ENCODE peak calls at places on chromosomes 6 and 20, in six cellular contexts. V is T-helper 17 cell; F is ureter; P is HL-60; X is DMS79; T is activated naive CD4-positive, alpha-beta T cell. D is an unnamed sample.

GRCh38 chr6:75334266-75335040 is 49.9 kb upstream of the TMEM30A start:
- DNase-seq in T (no peak), F (no peak), P (no peak), V (no peak), X (no peak), D (no peak)

GRCh38 chr6:145373826-145374225 is 361.5 kb downstream of the EPM2A start:
- DNase-seq in X (no peak), F (no peak), V (no peak), T (no peak), P (no peak), D (no peak)

GRCh38 chr6:158047120-158047518 is 65.5 kb downstream of the SYNJ2 start:
- DNase-seq in V (no peak), X (no peak), T (no peak), F (no peak), P (no peak), D (no peak)

GRCh38 chr20:32983459-32984112 is 20.6 kb downstream of the SUN5 start:
- DNase-seq in V (no peak), F (no peak), T (no peak), X (no peak), P (no peak), D (no peak)

GRCh38 chr20:55583036-55583435 is 422.3 kb downstream of the CBLN4 start:
- DNase-seq in T (no peak), P (no peak), V (no peak), X (no peak), F (no peak), D (no peak)

GRCh38 chr6:145153495-145153894 is 581.8 kb downstream of the EPM2A start:
- DNase-seq in F (no peak), V (no peak), X (no peak), T (no peak), P (no peak), D (no peak)

GRCh38 chr20:38844963-38845362 is 39.5 kb downstream of the PPP1R16B start:
- DNase-seq in X (no peak), P (no peak), F (no peak), T (no peak), V (no peak), D (no peak)

GRCh38 chr20:10705801-10706459 is 32.1 kb upstream of the JAG1 start:
- DNase-seq in V (no peak), F (no peak), T (no peak), P (no peak), X (no peak), D (no peak)

GRCh38 chr6:146582857-146583256 is 15.9 kb upstream of the ADGB start:
- DNase-seq in P (peak), F (no peak), T (no peak), V (no peak), X (no peak), D (no peak)

GRCh38 chr20:2379511-2380229 is 1.0 kb upstream of the TGM6 start:
- DNase-seq in P (peak), F (no peak), V (no peak), T (no peak), X (no peak), D (no peak)

GRCh38 chr20:12740647-12741046 is 268.1 kb upstream of the SPTLC3 start:
- DNase-seq in F (no peak), V (no peak), X (no peak), T (no peak), P (no peak), D (no peak)

GRCh38 chr6:169702640-169703246 is 817 bp downstream of the C6orf120 start:
- DNase-seq in T (peak), V (no peak), F (no peak), X (peak), P (peak), D (no peak)

GRCh38 chr6:112651239-112651638 is 304.1 kb downstream of the RFPL4B start:
- DNase-seq in P (no peak), F (no peak), T (no peak), X (no peak), V (no peak), D (no peak)

GRCh38 chr6:52909131-52909530 is 367 bp downstream of the GSTA3 start:
- DNase-seq in X (no peak), T (no peak), P (no peak), F (no peak), V (no peak), D (no peak)

GRCh38 chr20:3930265-3931206 is 41.3 kb downstream of the PANK2 start:
- DNase-seq in V (no peak), X (no peak), P (no peak), F (no peak), T (no peak), D (no peak)

GRCh38 chr20:10653593-10654288 is 20.1 kb downstream of the JAG1 start:
- DNase-seq in P (no peak), X (peak), T (no peak), V (no peak), F (no peak), D (no peak)

GRCh38 chr20:25686081-25687077 is 10.3 kb downstream of the ZNF337 start:
- DNase-seq in F (no peak), P (no peak), V (no peak), X (no peak), T (no peak), D (no peak)

GRCh38 chr6:56845027-56845426 is 109.9 kb upstream of the BEND6 start:
- DNase-seq in P (no peak), V (no peak), X (no peak), F (no peak), T (no peak), D (no peak)

GRCh38 chr6:88119769-88120168 is 46.4 kb downstream of the CNR1 start:
- DNase-seq in V (no peak), X (no peak), F (no peak), T (no peak), P (no peak), D (no peak)

GRCh38 chr20:64191002-64191401 is 26.8 kb downstream of the MYT1 start:
- DNase-seq in P (no peak), F (no peak), X (no peak), T (no peak), V (no peak), D (no peak)

GRCh38 chr6:142927904-142928303 is 17.1 kb downstream of the HIVEP2 start:
- DNase-seq in X (no peak), F (no peak), P (no peak), T (no peak), V (no peak), D (no peak)

GRCh38 chr20:32535316-32535952 is 49.7 kb downstream of the NOL4L start:
- DNase-seq in V (peak), X (peak), F (no peak), T (no peak), P (no peak), D (no peak)

GRCh38 chr6:72657798-72658197 is 35.9 kb downstream of the KCNQ5 start:
- DNase-seq in X (no peak), T (no peak), F (no peak), V (no peak), P (no peak), D (no peak)

GRCh38 chr20:23889775-23890187 is 10.2 kb upstream of the CST5 start:
- DNase-seq in P (peak), F (peak), V (peak), T (peak), X (no peak), D (peak)

GRCh38 chr20:41482647-41483552 is 116.3 kb upstream of the EMILIN3 start:
- DNase-seq in T (no peak), F (no peak), P (no peak), X (no peak), V (no peak), D (no peak)

GRCh38 chr6:10421508-10422281 is 6.8 kb upstream of the TFAP2A start:
- DNase-seq in X (no peak), P (no peak), F (no peak), T (no peak), V (no peak), D (no peak)

GRCh38 chr20:5393218-5393870 is 76.6 kb upstream of the PROKR2 start:
- DNase-seq in P (no peak), X (peak), F (no peak), T (no peak), V (no peak), D (no peak)

GRCh38 chr6:46954819-46955520 is 33.2 kb upstream of the ADGRF5 start:
- DNase-seq in T (no peak), X (peak), F (peak), P (no peak), V (no peak), D (no peak)

GRCh38 chr20:4091332-4092135 is 76.2 kb upstream of the RNF24 start:
- DNase-seq in P (peak), T (peak), F (no peak), V (peak), X (no peak), D (no peak)

GRCh38 chr20:50843331-50844276 is 48.7 kb downstream of the BCAS4 start:
- DNase-seq in X (no peak), F (no peak), P (no peak), T (no peak), V (no peak), D (no peak)

GRCh38 chr6:38673397-38674165 is 29.4 kb downstream of the GLO1 start:
- DNase-seq in X (no peak), V (no peak), P (peak), T (no peak), F (no peak), D (no peak)

GRCh38 chr6:45714795-45715507 is 300.7 kb downstream of the CLIC5 start:
- DNase-seq in P (peak), V (peak), T (peak), X (peak), F (peak), D (no peak)

GRCh38 chr20:9294081-9294480 is 220.3 kb upstream of the LAMP5 start:
- DNase-seq in P (no peak), T (no peak), X (no peak), V (no peak), F (no peak), D (no peak)

GRCh38 chr6:7188492-7188891 is 80.7 kb downstream of the RREB1 start:
- DNase-seq in F (no peak), T (no peak), V (no peak), P (no peak), X (no peak), D (no peak)

GRCh38 chr6:32972353-32973143 is 4.2 kb downstream of the BRD2 start:
- DNase-seq in X (no peak), P (peak), F (no peak), V (peak), T (peak), D (no peak)